ENCODE peak calls at places on chromosomes 13 and 19, in nine cellular contexts. C is MCF 10A, N is tibial nerve, T is thyroid gland, K is OCI-LY7, S is neural crest cell, B is PC-3, I is cardiac fibroblast, W is mucosa of descending colon. O is an unnamed sample.

GRCh38 chr13:110298566-110299321 is 8.2 kb downstream of the COL4A1 start:
- DNase-seq in T (no peak), B (no peak), W (no peak), S (no peak), C (no peak), I (peak), N (no peak), K (no peak), O (peak)

GRCh38 chr19:12913011-12913561 is 6.0 kb downstream of the SYCE2 start:
- DNase-seq in B (peak), W (peak), C (no peak), K (no peak), I (peak), N (peak), T (peak), S (no peak), O (peak)

GRCh38 chr13:48726711-48727110 is 73.0 kb downstream of the CYSLTR2 start:
- DNase-seq in K (no peak), T (no peak), I (no peak), N (no peak), W (no peak), S (no peak), B (no peak), C (no peak), O (peak)

GRCh38 chr19:23991170-23991569 is 76.5 kb downstream of the ZNF726 start:
- DNase-seq in S (no peak), N (no peak), T (no peak), I (peak), W (no peak), C (peak), B (peak), K (peak), O (peak)

GRCh38 chr19:6720369-6721112 is at the start of gene C3:
- DNase-seq in C (peak), K (no peak), T (no peak), S (no peak), I (peak), N (peak), W (no peak), B (no peak), O (peak)

GRCh38 chr19:41646589-41647204 is 19.8 kb upstream of the CEACAM4 start:
- DNase-seq in W (no peak), I (peak), B (peak), T (no peak), K (peak), N (no peak), S (no peak), C (peak), O (peak)

GRCh38 chr13:24097064-24097463 is 63.5 kb upstream of the SPATA13 start:
- DNase-seq in W (no peak), C (peak), K (no peak), I (peak), B (peak), N (no peak), T (no peak), S (no peak), O (no peak)

GRCh38 chr13:27131202-27131623 is 40.4 kb downstream of the USP12 start:
- DNase-seq in S (no peak), C (peak), T (no peak), W (no peak), K (no peak), I (peak), N (no peak), B (peak), O (no peak)

GRCh38 chr13:67069117-67069767 is 160.9 kb downstream of the PCDH9 start:
- DNase-seq in B (no peak), N (no peak), T (no peak), S (no peak), W (no peak), C (no peak), K (no peak), I (no peak), O (no peak)

GRCh38 chr13:42991892-42992584 is at the start of gene EPSTI1:
- DNase-seq in K (peak), S (peak), N (peak), C (no peak), T (peak), I (peak), B (peak), W (peak), O (peak)

GRCh38 chr13:107170270-107170931 is 602.5 kb upstream of the ARGLU1 start:
- DNase-seq in C (no peak), B (no peak), N (no peak), W (no peak), K (no peak), S (no peak), T (no peak), I (no peak), O (no peak)

GRCh38 chr13:73948848-73949529 is 185.2 kb downstream of the KLF12 start:
- DNase-seq in K (no peak), S (no peak), T (no peak), B (no peak), N (no peak), I (no peak), C (no peak), W (no peak), O (no peak)

GRCh38 chr19:18460900-18461299 is 23.0 kb upstream of the ISYNA1 start:
- DNase-seq in W (no peak), S (no peak), K (no peak), B (no peak), I (no peak), C (peak), N (no peak), T (no peak), O (no peak)

GRCh38 chr13:40344270-40345148 is 321.9 kb downstream of the FOXO1 start:
- DNase-seq in B (no peak), C (no peak), N (no peak), K (peak), I (no peak), S (no peak), W (no peak), T (no peak), O (no peak)

GRCh38 chr13:20188649-20189553 is 3.8 kb downstream of the GJB2 start:
- DNase-seq in T (no peak), S (no peak), B (no peak), I (no peak), C (no peak), N (no peak), K (peak), W (peak), O (no peak)

GRCh38 chr19:912181-913079 is 589 bp downstream of the R3HDM4 start:
- DNase-seq in K (no peak), N (no peak), W (no peak), S (no peak), I (no peak), C (peak), T (no peak), B (no peak), O (no peak)

GRCh38 chr19:1052349-1052967 is 12.6 kb downstream of the ABCA7 start:
- DNase-seq in W (no peak), S (no peak), C (no peak), K (no peak), B (no peak), N (no peak), T (no peak), I (no peak), O (no peak)

GRCh38 chr13:44128522-44128921 is 245.1 kb upstream of the SERP2 start:
- DNase-seq in N (no peak), W (no peak), C (peak), T (no peak), B (no peak), K (no peak), I (peak), S (no peak), O (peak)

GRCh38 chr13:68439821-68440220 is 1209.7 kb upstream of the PCDH9 start:
- DNase-seq in W (no peak), B (peak), K (no peak), C (peak), N (no peak), I (peak), S (no peak), T (no peak), O (no peak)

GRCh38 chr13:109790071-109790470 is 3.7 kb upstream of the IRS2 start:
- DNase-seq in B (no peak), C (peak), S (no peak), N (no peak), T (no peak), W (no peak), K (no peak), I (no peak), O (no peak)

GRCh38 chr19:19259741-19260140 is 13.4 kb downstream of the TM6SF2 start:
- DNase-seq in S (no peak), C (peak), N (no peak), T (no peak), B (peak), K (peak), I (peak), W (no peak), O (no peak)

GRCh38 chr13:77430377-77430951 is 103.6 kb upstream of the MYCBP2 start:
- DNase-seq in W (no peak), I (no peak), K (no peak), S (no peak), T (no peak), C (no peak), N (no peak), B (no peak), O (no peak)

GRCh38 chr13:74290324-74290773 is 156.1 kb upstream of the KLF12 start:
- DNase-seq in C (peak), K (peak), B (peak), N (no peak), T (peak), S (peak), W (no peak), I (peak), O (no peak)

GRCh38 chr13:112062047-112062618 is 4.8 kb upstream of the SOX1 start:
- DNase-seq in W (no peak), C (no peak), K (no peak), N (no peak), I (no peak), B (no peak), T (no peak), S (no peak), O (no peak)

GRCh38 chr19:35355851-35356460 is 2.3 kb upstream of the FFAR3 start:
- DNase-seq in K (no peak), T (peak), S (no peak), B (no peak), I (no peak), C (no peak), W (no peak), N (no peak), O (no peak)

GRCh38 chr13:21625366-21625765 is 21.4 kb upstream of the MICU2 start:
- DNase-seq in N (no peak), I (peak), S (no peak), K (peak), C (peak), W (no peak), T (no peak), B (peak), O (no peak)

GRCh38 chr13:23160241-23161175 is 20.3 kb upstream of the SGCG start:
- DNase-seq in I (no peak), C (no peak), S (peak), B (peak), N (no peak), W (no peak), T (no peak), K (no peak), O (no peak)

GRCh38 chr13:51494151-51494550 is 41.3 kb upstream of the INTS6 start:
- DNase-seq in T (no peak), N (no peak), S (no peak), K (no peak), C (no peak), W (no peak), I (peak), B (no peak), O (no peak)

GRCh38 chr13:89407357-89407756 is 1736.2 kb downstream of the SLITRK5 start:
- DNase-seq in K (no peak), B (peak), C (no peak), W (no peak), N (no peak), T (no peak), I (no peak), S (no peak), O (no peak)

GRCh38 chr13:24106429-24106828 is 54.1 kb upstream of the SPATA13 start:
- DNase-seq in T (no peak), C (no peak), B (no peak), I (no peak), W (no peak), S (no peak), N (no peak), K (no peak), O (no peak)

GRCh38 chr19:6753178-6754031 is 13.8 kb downstream of the SH2D3A start:
- DNase-seq in K (peak), I (peak), C (peak), B (peak), S (peak), N (peak), T (peak), W (peak), O (peak)

GRCh38 chr19:38729653-38730469 is 14.4 kb downstream of the CAPN12 start:
- DNase-seq in T (peak), S (peak), K (peak), W (peak), I (peak), B (peak), C (peak), N (no peak), O (peak)

DNA sequence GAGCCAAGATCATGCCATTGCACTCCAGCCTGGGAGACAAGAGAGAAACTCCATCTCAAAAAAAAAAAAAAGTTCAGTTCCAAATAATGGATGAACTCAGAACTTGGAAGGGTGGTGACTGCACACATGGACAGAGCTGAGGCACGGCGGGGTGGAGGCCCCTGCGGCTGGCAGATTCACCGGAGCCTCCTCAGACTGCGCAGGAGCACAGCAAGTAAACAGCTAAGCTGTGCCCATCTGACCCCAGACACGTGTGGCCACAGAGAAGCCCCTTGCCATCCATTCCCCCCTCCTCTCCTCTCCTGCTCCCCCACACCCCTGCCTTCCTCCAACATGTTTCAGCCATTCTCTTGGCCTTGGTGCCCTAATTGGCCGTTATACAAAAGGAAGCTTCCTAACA is 15.6 kb upstream of the PROZ start:
- DNase-seq in W (no peak), K (no peak), I (no peak), S (no peak), C (no peak), T (no peak), N (no peak), B (no peak), O (no peak)
- TF ChIP-seq CTCF in W (no peak), K (no peak), I (no peak), S (no peak), C (no peak), T (no peak), N (no peak), B (no peak), O (no peak)

DNA sequence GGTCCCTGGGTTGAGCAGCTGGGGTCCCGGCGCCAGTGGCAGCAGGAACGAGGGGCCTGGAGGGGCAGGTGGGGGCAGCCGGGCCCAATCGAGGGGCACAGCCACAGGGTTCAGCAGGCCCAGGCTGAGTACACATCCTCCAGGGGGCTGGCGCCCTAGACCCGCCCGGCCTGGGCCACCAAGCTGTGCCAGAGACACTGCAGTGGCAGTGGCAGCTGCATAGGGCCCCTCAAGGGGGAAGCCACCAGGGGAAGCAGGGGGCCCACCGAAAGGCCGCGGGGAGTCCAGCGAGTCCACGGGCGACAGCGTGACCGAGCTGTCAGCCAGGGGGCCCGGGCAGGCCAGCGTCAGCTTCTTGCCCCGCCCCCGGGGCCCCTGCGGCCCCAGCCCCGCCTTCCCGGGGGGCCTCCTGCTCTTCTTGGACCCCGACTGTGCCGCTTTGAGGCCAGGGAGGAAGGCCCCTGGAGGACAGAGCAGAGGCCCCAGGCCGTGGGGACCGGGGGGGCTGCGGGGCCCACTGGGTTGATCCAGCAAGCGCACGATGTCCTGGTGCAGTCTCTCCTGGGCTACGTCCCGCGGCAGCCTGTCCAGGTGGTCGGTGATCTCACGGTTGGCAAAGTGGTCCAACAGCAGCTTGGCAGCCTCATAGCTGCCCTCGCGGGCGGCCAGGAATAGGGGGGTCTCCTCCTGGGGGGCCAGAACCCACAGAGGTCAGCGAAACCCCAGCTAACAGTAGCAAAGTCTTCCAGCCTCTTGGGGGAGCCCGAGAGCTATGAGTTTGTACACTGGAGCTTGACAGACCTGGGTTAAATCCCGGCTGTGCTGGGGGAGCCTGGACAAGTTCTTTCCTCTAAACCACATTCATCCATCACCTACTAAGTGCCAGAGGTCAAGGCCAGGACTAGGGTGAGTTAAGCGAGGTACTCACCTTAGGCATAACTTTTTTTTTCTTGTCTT is 39.5 kb downstream of the NOTCH3 start:
- DNase-seq in I (peak), T (no peak), S (peak), N (no peak), K (peak), C (peak), B (peak), W (no peak), O (no peak)
- TF ChIP-seq CTCF in I (peak), T (peak), S (peak), N (no peak), K (peak), C (peak), B (peak), W (no peak), O (peak)

GRCh38 chr19:48991011-48991609 is 2.0 kb downstream of the GYS1 start:
- DNase-seq in T (no peak), N (no peak), B (no peak), C (no peak), I (no peak), K (no peak), W (no peak), S (no peak), O (no peak)

GRCh38 chr19:48992571-48993174 is 436 bp downstream of the GYS1 start:
- DNase-seq in S (peak), T (no peak), W (no peak), K (peak), I (no peak), C (no peak), B (no peak), N (no peak), O (no peak)

GRCh38 chr19:48991823-48992570 is 1.1 kb downstream of the GYS1 start:
- DNase-seq in N (peak), T (peak), C (peak), K (no peak), I (peak), B (peak), W (peak), S (no peak), O (peak)

GRCh38 chr19:48994035-48994386 is 324 bp downstream of the RUVBL2 start:
- DNase-seq in N (no peak), B (no peak), I (no peak), T (no peak), S (no peak), K (no peak), W (no peak), C (no peak), O (no peak)

GRCh38 chr19:48993175-48994034 is at the start of the genes GYS1 and RUVBL2:
- DNase-seq in B (peak), N (peak), C (peak), W (peak), T (peak), S (peak), K (peak), I (peak), O (peak)
- TF ChIP-seq CTCF in B (peak), N (peak), C (peak), W (peak), T (peak), S (peak), K (peak), I (peak), O (peak)

GRCh38 chr13:46071590-46072249 is 19.2 kb upstream of the ZC3H13 start:
- DNase-seq in K (peak), B (no peak), S (no peak), T (no peak), C (no peak), W (no peak), N (no peak), I (no peak), O (no peak)
- TF ChIP-seq CTCF in K (peak), B (no peak), S (no peak), T (no peak), C (no peak), W (no peak), N (no peak), I (no peak), O (no peak)

GRCh38 chr19:57052102-57052501 is 67.7 kb upstream of the USP29 start:
- DNase-seq in I (no peak), W (no peak), S (no peak), T (no peak), B (no peak), K (no peak), C (no peak), N (no peak), O (no peak)

GRCh38 chr19:57053401-57053800 is 66.4 kb upstream of the USP29 start:
- DNase-seq in C (no peak), W (no peak), B (no peak), K (no peak), N (no peak), T (no peak), I (no peak), S (no peak), O (no peak)

GRCh38 chr19:57056972-57057371 is 62.8 kb upstream of the USP29 start:
- DNase-seq in T (no peak), W (peak), C (no peak), I (peak), S (no peak), K (no peak), N (no peak), B (no peak), O (peak)

GRCh38 chr19:57058871-57059270 is 60.9 kb upstream of the USP29 start:
- DNase-seq in K (no peak), B (no peak), W (no peak), T (no peak), N (no peak), S (no peak), C (no peak), I (no peak), O (no peak)

GRCh38 chr19:57055956-57056355 is 63.8 kb upstream of the USP29 start:
- DNase-seq in I (no peak), B (no peak), S (no peak), C (no peak), T (no peak), K (no peak), N (no peak), W (no peak), O (no peak)
- TF ChIP-seq CTCF in I (no peak), B (no peak), S (no peak), C (no peak), T (no peak), K (no peak), N (no peak), W (no peak), O (no peak)

GRCh38 chr13:102571075-102571474 is 25.7 kb upstream of the TPP2 start:
- DNase-seq in N (no peak), S (no peak), K (no peak), T (no peak), I (no peak), B (peak), C (peak), W (no peak), O (no peak)
- TF ChIP-seq CTCF in N (no peak), S (peak), K (no peak), T (no peak), I (no peak), B (peak), C (no peak), W (no peak), O (no peak)

GRCh38 chr13:91724591-91724990 is 326.2 kb downstream of the GPC5 start:
- DNase-seq in B (no peak), S (no peak), W (no peak), K (no peak), I (no peak), N (no peak), C (no peak), T (no peak), O (no peak)

GRCh38 chr13:91721413-91721812 is 323.0 kb downstream of the GPC5 start:
- DNase-seq in W (no peak), N (no peak), K (no peak), I (no peak), B (no peak), S (no peak), T (no peak), C (no peak), O (no peak)

GRCh38 chr13:91725646-91726045 is 327.2 kb downstream of the GPC5 start:
- DNase-seq in S (no peak), B (no peak), K (no peak), I (no peak), W (no peak), C (no peak), T (no peak), N (no peak), O (no peak)

GRCh38 chr13:91719033-91719432 is 320.6 kb downstream of the GPC5 start:
- DNase-seq in S (no peak), T (no peak), K (no peak), W (no peak), B (peak), C (peak), I (no peak), N (no peak), O (peak)

GRCh38 chr13:91722267-91722884 is 324.0 kb downstream of the GPC5 start:
- DNase-seq in N (no peak), S (no peak), K (peak), C (peak), B (peak), W (no peak), T (no peak), I (peak), O (no peak)
- TF ChIP-seq CTCF in N (peak), S (peak), K (no peak), C (peak), B (peak), W (no peak), T (peak), I (peak), O (peak)

O was measured in heart right ventricle.